ENCODE peak calls at places on chromosomes 2 and 18, in seven cellular contexts. C, Y, Z, V, E, A and M are unnamed samples.

GRCh38 chr18:63178526-63178880 is 141.1 kb downstream of the BCL2 start:
- DNase-seq in C (no peak), Y (no peak), Z (peak; percentile 21), V (no peak), E (peak; percentile 16), A (no peak), M (no peak)

GRCh38 chr2:60316381-60317028 is 236.9 kb downstream of the BCL11A start:
- DNase-seq in C (no peak), Y (no peak), Z (no peak), V (no peak), E (no peak), A (peak; percentile 54), M (no peak)

GRCh38 chr2:8599421-8600242 is 82.2 kb upstream of the ID2 start:
- DNase-seq in C (no peak), Y (no peak), Z (no peak), V (no peak), E (no peak), A (no peak), M (no peak)

GRCh38 chr2:5367321-5367720 is 324.9 kb upstream of the SOX11 start:
- DNase-seq in C (no peak), Y (no peak), Z (no peak), V (no peak), E (no peak), A (no peak), M (no peak)

GRCh38 chr2:223970343-223971128 is 13.3 kb downstream of the MRPL44 start:
- DNase-seq in C (peak; percentile 36), Y (no peak), Z (peak; percentile 83), V (no peak), E (peak; percentile 45), A (peak; percentile 64), M (peak; percentile 55)

GRCh38 chr2:861655-862355 is 88.8 kb upstream of the SNTG2 start:
- DNase-seq in C (no peak), Y (no peak), Z (no peak), V (no peak), E (no peak), A (peak; percentile 47), M (no peak)

GRCh38 chr2:39181297-39181696 is 60.4 kb upstream of the SOS1 start:
- DNase-seq in C (no peak), Y (no peak), Z (no peak), V (no peak), E (peak; percentile 59), A (no peak), M (no peak)

GRCh38 chr18:5825663-5826062 is 69.7 kb downstream of the TMEM200C start:
- DNase-seq in C (no peak), Y (no peak), Z (no peak), V (no peak), E (no peak), A (no peak), M (no peak)

GRCh38 chr2:108988796-108989713 is at the start of gene EDAR:
- DNase-seq in C (peak; percentile 73), Y (no peak), Z (peak; percentile 28), V (no peak), E (no peak), A (peak; percentile 51), M (peak; percentile 36)

GRCh38 chr18:10230072-10230471 is 224.4 kb upstream of the APCDD1 start:
- DNase-seq in C (peak; percentile 62), Y (no peak), Z (peak; percentile 97), V (no peak), E (peak; percentile 62), A (no peak), M (peak; percentile 95)

GRCh38 chr18:23805898-23806297 is 116.6 kb downstream of the LAMA3 start:
- DNase-seq in C (no peak), Y (no peak), Z (peak; percentile 83), V (no peak), E (no peak), A (no peak), M (peak; percentile 56)

GRCh38 chr2:253202-253638 is 10.6 kb downstream of the SH3YL1 start:
- DNase-seq in C (no peak), Y (no peak), Z (no peak), V (no peak), E (no peak), A (no peak), M (no peak)

GRCh38 chr18:48186084-48186798 is 222.9 kb downstream of the ZBTB7C start:
- DNase-seq in C (no peak), Y (no peak), Z (no peak), V (no peak), E (no peak), A (peak; percentile 39), M (peak; percentile 24)

GRCh38 chr2:46650556-46651001 is 171.2 kb downstream of the TMEM247 start:
- DNase-seq in C (peak; percentile 61), Y (peak; percentile 28), Z (peak; percentile 90), V (no peak), E (peak; percentile 73), A (peak; percentile 73), M (peak; percentile 75)

GRCh38 chr2:39488450-39488849 is 51.4 kb upstream of the MAP4K3 start:
- DNase-seq in C (no peak), Y (no peak), Z (peak; percentile 94), V (no peak), E (peak; percentile 89), A (no peak), M (peak; percentile 89)

GRCh38 chr2:240287011-240287410 is 146.6 kb upstream of the OTOS start:
- DNase-seq in C (no peak), Y (no peak), Z (no peak), V (no peak), E (no peak), A (no peak), M (no peak)

GRCh38 chr2:182581196-182581935 is 134.7 kb upstream of the DNAJC10 start:
- DNase-seq in C (no peak), Y (no peak), Z (no peak), V (no peak), E (no peak), A (no peak), M (no peak)

GRCh38 chr2:61443342-61444041 is 27.4 kb downstream of the USP34 start:
- DNase-seq in C (no peak), Y (no peak), Z (no peak), V (no peak), E (no peak), A (no peak), M (no peak)

GRCh38 chr2:601387-601698 is 75.9 kb downstream of the TMEM18 start:
- DNase-seq in C (no peak), Y (no peak), Z (no peak), V (no peak), E (no peak), A (no peak), M (no peak)

GRCh38 chr2:37378411-37378810 is 34.0 kb downstream of the QPCT start:
- DNase-seq in C (peak; percentile 61), Y (no peak), Z (peak; percentile 69), V (no peak), E (peak; percentile 53), A (no peak), M (peak; percentile 93)

GRCh38 chr2:74037379-74037860 is 52.7 kb downstream of the TET3 start:
- DNase-seq in C (no peak), Y (no peak), Z (peak; percentile 51), V (no peak), E (peak; percentile 51), A (no peak), M (no peak)

GRCh38 chr2:207901847-207902246 is 123.5 kb downstream of the PLEKHM3 start:
- DNase-seq in C (no peak), Y (no peak), Z (no peak), V (no peak), E (no peak), A (no peak), M (no peak)

GRCh38 chr2:215722125-215722524 is 286.3 kb upstream of the FN1 start:
- DNase-seq in C (no peak), Y (no peak), Z (no peak), V (no peak), E (no peak), A (no peak), M (no peak)

GRCh38 chr2:162245737-162246136 is 2.5 kb upstream of the FAP start:
- DNase-seq in C (no peak), Y (no peak), Z (peak; percentile 87), V (no peak), E (peak; percentile 69), A (no peak), M (peak; percentile 88)

GRCh38 chr2:57204364-57204763 is 842.2 kb upstream of the VRK2 start:
- DNase-seq in C (no peak), Y (no peak), Z (no peak), V (no peak), E (no peak), A (no peak), M (no peak)

GRCh38 chr18:50399582-50399981 is 24.7 kb downstream of the SKA1 start:
- DNase-seq in C (no peak), Y (no peak), Z (peak; percentile 45), V (no peak), E (no peak), A (no peak), M (no peak)

GRCh38 chr2:146806295-146807005 is 1038.4 kb upstream of the ACVR2A start:
- DNase-seq in C (no peak), Y (no peak), Z (peak; percentile 85), V (no peak), E (peak; percentile 8), A (no peak), M (no peak)

GRCh38 chr2:52117299-52117698 is 1085.4 kb upstream of the NRXN1 start:
- DNase-seq in C (no peak), Y (no peak), Z (peak; percentile 72), V (no peak), E (peak; percentile 78), A (no peak), M (no peak)

GRCh38 chr2:232483923-232484627 is 3.6 kb downstream of the ECEL1 start:
- DNase-seq in C (no peak), Y (no peak), Z (no peak), V (no peak), E (no peak), A (no peak), M (no peak)

GRCh38 chr2:96565111-96565510 is 28.6 kb downstream of the ARID5A start:
- DNase-seq in C (no peak), Y (no peak), Z (no peak), V (no peak), E (no peak), A (no peak), M (no peak)

GRCh38 chr2:215728504-215729065 is 284.8 kb downstream of the MREG start:
- DNase-seq in C (no peak), Y (no peak), Z (peak; percentile 99), V (no peak), E (peak; percentile 99), A (no peak), M (peak; percentile 91)

GRCh38 chr2:209091026-209091425 is 332.8 kb upstream of the MAP2 start:
- DNase-seq in C (no peak), Y (no peak), Z (no peak), V (no peak), E (no peak), A (no peak), M (no peak)

GRCh38 chr2:168062054-168062453 is 185.3 kb downstream of the STK39 start:
- DNase-seq in C (no peak), Y (no peak), Z (no peak), V (no peak), E (no peak), A (no peak), M (no peak)

GRCh38 chr2:88554189-88554588 is 73.1 kb downstream of the EIF2AK3 start:
- DNase-seq in C (no peak), Y (no peak), Z (no peak), V (no peak), E (no peak), A (no peak), M (no peak)

GRCh38 chr2:202022755-202023154 is 10.9 kb upstream of the FZD7 start:
- DNase-seq in C (no peak), Y (no peak), Z (no peak), V (no peak), E (no peak), A (no peak), M (no peak)

GRCh38 chr2:84629550-84629949 is 113.3 kb downstream of the DNAH6 start:
- DNase-seq in C (no peak), Y (no peak), Z (no peak), V (no peak), E (no peak), A (no peak), M (no peak)

GRCh38 chr2:114685102-114685501 is 242.7 kb downstream of the DPP10 start:
- DNase-seq in C (no peak), Y (no peak), Z (no peak), V (no peak), E (no peak), A (no peak), M (no peak)

GRCh38 chr2:206488623-206489022 is 45.3 kb downstream of the ADAM23 start:
- DNase-seq in C (no peak), Y (no peak), Z (no peak), V (no peak), E (no peak), A (no peak), M (no peak)